ENCODE peak calls at places on chromosomes 5 and 9, in ten cellular contexts. One of them, this sample, is unnamed.

GRCh38 chr9:16318516-16319060 is 551.9 kb downstream of the BNC2 start:
- DNase-seq in sigmoid colon: peak
- DNase-seq in fibroblast of lung: no peak
- DNase-seq in osteocyte: no peak
- DNase-seq in D721Med: no peak
- DNase-seq in astrocyte: no peak
- DNase-seq in omental fat pad: no peak
- DNase-seq in esophagus squamous epithelium: no peak
- DNase-seq in progenitor cell of endocrine pancreas: no peak
- DNase-seq in AG10803: no peak
- DNase-seq in this sample: no peak

GRCh38 chr5:88834499-88834898 is 48.5 kb downstream of the MEF2C start:
- DNase-seq in osteocyte: no peak
- DNase-seq in D721Med: no peak
- DNase-seq in astrocyte: no peak
- DNase-seq in omental fat pad: no peak
- DNase-seq in progenitor cell of endocrine pancreas: no peak
- DNase-seq in AG10803: no peak
- DNase-seq in sigmoid colon: no peak
- DNase-seq in esophagus squamous epithelium: no peak
- DNase-seq in fibroblast of lung: no peak
- DNase-seq in this sample: no peak

GRCh38 chr5:107670028-107670926 is 460 bp downstream of the EFNA5 start:
- DNase-seq in D721Med: no peak
- DNase-seq in fibroblast of lung: peak
- DNase-seq in omental fat pad: no peak
- DNase-seq in sigmoid colon: peak
- DNase-seq in progenitor cell of endocrine pancreas: peak
- DNase-seq in esophagus squamous epithelium: no peak
- DNase-seq in astrocyte: peak
- DNase-seq in AG10803: no peak
- DNase-seq in osteocyte: no peak
- DNase-seq in this sample: no peak

GRCh38 chr9:134231330-134231745 is 67.0 kb upstream of the RNU6ATAC start:
- DNase-seq in esophagus squamous epithelium: no peak
- DNase-seq in osteocyte: no peak
- DNase-seq in sigmoid colon: peak
- DNase-seq in fibroblast of lung: no peak
- DNase-seq in omental fat pad: no peak
- DNase-seq in progenitor cell of endocrine pancreas: no peak
- DNase-seq in D721Med: no peak
- DNase-seq in astrocyte: no peak
- DNase-seq in AG10803: no peak
- DNase-seq in this sample: no peak

GRCh38 chr9:97514531-97514930 is 13.1 kb downstream of the TMOD1 start:
- DNase-seq in astrocyte: no peak
- DNase-seq in D721Med: no peak
- DNase-seq in esophagus squamous epithelium: no peak
- DNase-seq in fibroblast of lung: no peak
- DNase-seq in AG10803: no peak
- DNase-seq in sigmoid colon: no peak
- DNase-seq in osteocyte: no peak
- DNase-seq in progenitor cell of endocrine pancreas: no peak
- DNase-seq in omental fat pad: no peak
- DNase-seq in this sample: no peak

GRCh38 chr5:177968661-177969211 is 27.3 kb downstream of the PROP1 start:
- DNase-seq in fibroblast of lung: no peak
- DNase-seq in progenitor cell of endocrine pancreas: no peak
- DNase-seq in osteocyte: peak
- DNase-seq in omental fat pad: no peak
- DNase-seq in sigmoid colon: no peak
- DNase-seq in astrocyte: no peak
- DNase-seq in D721Med: no peak
- DNase-seq in AG10803: no peak
- DNase-seq in esophagus squamous epithelium: no peak
- DNase-seq in this sample: no peak

GRCh38 chr9:116924462-116925110 is 237.5 kb downstream of the TRIM32 start:
- DNase-seq in D721Med: no peak
- DNase-seq in osteocyte: no peak
- DNase-seq in omental fat pad: no peak
- DNase-seq in fibroblast of lung: no peak
- DNase-seq in sigmoid colon: no peak
- DNase-seq in AG10803: no peak
- DNase-seq in esophagus squamous epithelium: no peak
- DNase-seq in astrocyte: no peak
- DNase-seq in progenitor cell of endocrine pancreas: no peak
- DNase-seq in this sample: no peak

GRCh38 chr5:116320486-116320885 is 235.7 kb downstream of the COMMD10 start:
- DNase-seq in D721Med: no peak
- DNase-seq in osteocyte: no peak
- DNase-seq in progenitor cell of endocrine pancreas: no peak
- DNase-seq in omental fat pad: no peak
- DNase-seq in esophagus squamous epithelium: no peak
- DNase-seq in fibroblast of lung: peak
- DNase-seq in sigmoid colon: no peak
- DNase-seq in astrocyte: peak
- DNase-seq in AG10803: no peak
- DNase-seq in this sample: no peak

GRCh38 chr9:15524845-15525455 is 14.2 kb upstream of the PSIP1 start:
- DNase-seq in fibroblast of lung: no peak
- DNase-seq in astrocyte: no peak
- DNase-seq in AG10803: no peak
- DNase-seq in sigmoid colon: no peak
- DNase-seq in progenitor cell of endocrine pancreas: no peak
- DNase-seq in omental fat pad: no peak
- DNase-seq in D721Med: no peak
- DNase-seq in esophagus squamous epithelium: no peak
- DNase-seq in osteocyte: no peak
- DNase-seq in this sample: no peak

GRCh38 chr5:42721484-42721883 is 35.1 kb upstream of the CCDC152 start:
- DNase-seq in sigmoid colon: no peak
- DNase-seq in omental fat pad: no peak
- DNase-seq in progenitor cell of endocrine pancreas: no peak
- DNase-seq in AG10803: peak
- DNase-seq in fibroblast of lung: peak
- DNase-seq in esophagus squamous epithelium: no peak
- DNase-seq in osteocyte: no peak
- DNase-seq in D721Med: no peak
- DNase-seq in astrocyte: peak
- DNase-seq in this sample: no peak

GRCh38 chr5:171595801-171596231 is 176.4 kb downstream of the FGF18 start:
- DNase-seq in osteocyte: peak
- DNase-seq in progenitor cell of endocrine pancreas: no peak
- DNase-seq in omental fat pad: no peak
- DNase-seq in sigmoid colon: no peak
- DNase-seq in fibroblast of lung: peak
- DNase-seq in D721Med: no peak
- DNase-seq in astrocyte: peak
- DNase-seq in esophagus squamous epithelium: no peak
- DNase-seq in AG10803: peak
- DNase-seq in this sample: peak

GRCh38 chr9:104855837-104856236 is 72.1 kb downstream of the ABCA1 start:
- DNase-seq in esophagus squamous epithelium: no peak
- DNase-seq in omental fat pad: no peak
- DNase-seq in astrocyte: no peak
- DNase-seq in osteocyte: no peak
- DNase-seq in AG10803: no peak
- DNase-seq in progenitor cell of endocrine pancreas: no peak
- DNase-seq in sigmoid colon: no peak
- DNase-seq in fibroblast of lung: no peak
- DNase-seq in D721Med: no peak
- DNase-seq in this sample: no peak

GRCh38 chr5:168056499-168057182 is 234.8 kb upstream of the WWC1 start:
- DNase-seq in AG10803: no peak
- DNase-seq in omental fat pad: no peak
- DNase-seq in progenitor cell of endocrine pancreas: no peak
- DNase-seq in fibroblast of lung: no peak
- DNase-seq in D721Med: no peak
- DNase-seq in sigmoid colon: no peak
- DNase-seq in astrocyte: no peak
- DNase-seq in esophagus squamous epithelium: no peak
- DNase-seq in osteocyte: no peak
- DNase-seq in this sample: no peak

GRCh38 chr5:76561959-76562358 is 61.2 kb downstream of the F2RL2 start:
- DNase-seq in progenitor cell of endocrine pancreas: no peak
- DNase-seq in fibroblast of lung: no peak
- DNase-seq in sigmoid colon: no peak
- DNase-seq in osteocyte: no peak
- DNase-seq in astrocyte: no peak
- DNase-seq in D721Med: no peak
- DNase-seq in AG10803: no peak
- DNase-seq in esophagus squamous epithelium: no peak
- DNase-seq in omental fat pad: no peak
- DNase-seq in this sample: no peak

GRCh38 chr5:99032234-99033013 is 103.6 kb upstream of the CHD1 start:
- DNase-seq in astrocyte: peak
- DNase-seq in esophagus squamous epithelium: no peak
- DNase-seq in AG10803: peak
- DNase-seq in fibroblast of lung: peak
- DNase-seq in omental fat pad: no peak
- DNase-seq in sigmoid colon: no peak
- DNase-seq in osteocyte: no peak
- DNase-seq in progenitor cell of endocrine pancreas: no peak
- DNase-seq in D721Med: no peak
- DNase-seq in this sample: peak

GRCh38 chr9:88835038-88835466 is 156.2 kb upstream of the S1PR3 start:
- DNase-seq in D721Med: no peak
- DNase-seq in astrocyte: peak
- DNase-seq in esophagus squamous epithelium: no peak
- DNase-seq in osteocyte: no peak
- DNase-seq in progenitor cell of endocrine pancreas: no peak
- DNase-seq in sigmoid colon: no peak
- DNase-seq in omental fat pad: no peak
- DNase-seq in AG10803: peak
- DNase-seq in fibroblast of lung: peak
- DNase-seq in this sample: peak

GRCh38 chr5:175131432-175131831 is 312.6 kb downstream of the DRD1 start:
- DNase-seq in astrocyte: no peak
- DNase-seq in sigmoid colon: no peak
- DNase-seq in esophagus squamous epithelium: no peak
- DNase-seq in omental fat pad: no peak
- DNase-seq in D721Med: no peak
- DNase-seq in progenitor cell of endocrine pancreas: no peak
- DNase-seq in AG10803: no peak
- DNase-seq in fibroblast of lung: no peak
- DNase-seq in osteocyte: no peak
- DNase-seq in this sample: no peak

GRCh38 chr5:8908055-8908683 is 637.7 kb downstream of the SEMA5A start:
- DNase-seq in AG10803: no peak
- DNase-seq in omental fat pad: no peak
- DNase-seq in D721Med: no peak
- DNase-seq in sigmoid colon: no peak
- DNase-seq in progenitor cell of endocrine pancreas: peak
- DNase-seq in fibroblast of lung: peak
- DNase-seq in astrocyte: peak
- DNase-seq in esophagus squamous epithelium: no peak
- DNase-seq in osteocyte: no peak
- DNase-seq in this sample: peak
- TF ChIP-seq CTCF in AG10803: peak
- TF ChIP-seq CTCF in omental fat pad: no peak
- TF ChIP-seq CTCF in D721Med: peak
- TF ChIP-seq CTCF in sigmoid colon: peak
- TF ChIP-seq CTCF in progenitor cell of endocrine pancreas: peak
- TF ChIP-seq CTCF in fibroblast of lung: peak
- TF ChIP-seq CTCF in astrocyte: peak
- TF ChIP-seq CTCF in esophagus squamous epithelium: peak
- TF ChIP-seq CTCF in osteocyte: peak
- TF ChIP-seq CTCF in this sample: peak

GRCh38 chr5:134917070-134917831 is 12.3 kb downstream of the PCBD2 start:
- DNase-seq in osteocyte: no peak
- DNase-seq in fibroblast of lung: no peak
- DNase-seq in D721Med: no peak
- DNase-seq in AG10803: no peak
- DNase-seq in esophagus squamous epithelium: no peak
- DNase-seq in progenitor cell of endocrine pancreas: no peak
- DNase-seq in sigmoid colon: no peak
- DNase-seq in omental fat pad: no peak
- DNase-seq in astrocyte: no peak
- DNase-seq in this sample: no peak
- TF ChIP-seq CTCF in osteocyte: peak
- TF ChIP-seq CTCF in fibroblast of lung: no peak
- TF ChIP-seq CTCF in D721Med: no peak
- TF ChIP-seq CTCF in AG10803: no peak
- TF ChIP-seq CTCF in esophagus squamous epithelium: peak
- TF ChIP-seq CTCF in progenitor cell of endocrine pancreas: peak
- TF ChIP-seq CTCF in sigmoid colon: peak
- TF ChIP-seq CTCF in omental fat pad: no peak
- TF ChIP-seq CTCF in astrocyte: no peak
- TF ChIP-seq CTCF in this sample: peak

GRCh38 chr5:28770307-28770706 is 1731.9 kb upstream of the CDH9 start:
- DNase-seq in fibroblast of lung: no peak
- DNase-seq in astrocyte: no peak
- DNase-seq in sigmoid colon: no peak
- DNase-seq in esophagus squamous epithelium: no peak
- DNase-seq in D721Med: no peak
- DNase-seq in AG10803: no peak
- DNase-seq in progenitor cell of endocrine pancreas: no peak
- DNase-seq in osteocyte: no peak
- DNase-seq in omental fat pad: no peak
- DNase-seq in this sample: no peak

DNA sequence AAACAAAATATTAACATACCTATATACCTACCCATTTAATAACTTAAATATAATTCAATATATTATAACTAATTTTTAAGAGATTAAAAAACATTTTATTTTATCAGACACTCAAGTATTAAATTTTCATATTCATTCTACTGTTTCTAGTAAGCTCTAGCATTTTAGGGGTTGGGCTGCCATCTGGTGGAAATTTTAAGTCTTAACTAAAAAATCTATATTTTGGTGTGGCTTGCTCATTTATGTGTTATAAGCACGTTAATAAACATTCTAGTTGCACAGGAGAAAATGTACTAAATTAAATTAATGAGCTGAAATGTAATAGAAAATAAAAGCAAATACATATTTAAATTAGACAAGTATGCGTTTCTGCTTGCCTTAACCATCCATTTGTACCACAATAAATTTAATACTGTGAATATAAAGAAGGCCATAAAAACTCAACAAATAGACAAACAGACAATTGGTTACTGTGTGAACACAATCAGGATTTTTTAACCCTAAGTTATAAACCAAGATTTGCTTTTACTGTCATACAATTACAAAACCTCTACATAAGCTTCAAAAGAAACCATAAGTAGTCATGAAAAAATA is 1728.3 kb upstream of the CDH9 start:
- DNase-seq in esophagus squamous epithelium: no peak
- DNase-seq in sigmoid colon: no peak
- DNase-seq in D721Med: no peak
- DNase-seq in fibroblast of lung: peak
- DNase-seq in progenitor cell of endocrine pancreas: no peak
- DNase-seq in AG10803: peak
- DNase-seq in osteocyte: no peak
- DNase-seq in omental fat pad: no peak
- DNase-seq in astrocyte: peak
- DNase-seq in this sample: peak
- TF ChIP-seq CTCF in esophagus squamous epithelium: no peak
- TF ChIP-seq CTCF in sigmoid colon: peak
- TF ChIP-seq CTCF in D721Med: peak
- TF ChIP-seq CTCF in fibroblast of lung: no peak
- TF ChIP-seq CTCF in progenitor cell of endocrine pancreas: peak
- TF ChIP-seq CTCF in AG10803: peak
- TF ChIP-seq CTCF in osteocyte: peak
- TF ChIP-seq CTCF in omental fat pad: no peak
- TF ChIP-seq CTCF in astrocyte: peak
- TF ChIP-seq CTCF in this sample: peak

GRCh38 chr9:132268725-132269352 is 85.9 kb downstream of the SETX start:
- DNase-seq in progenitor cell of endocrine pancreas: peak
- DNase-seq in astrocyte: peak
- DNase-seq in D721Med: no peak
- DNase-seq in sigmoid colon: peak
- DNase-seq in omental fat pad: peak
- DNase-seq in esophagus squamous epithelium: no peak
- DNase-seq in AG10803: peak
- DNase-seq in fibroblast of lung: peak
- DNase-seq in osteocyte: no peak
- DNase-seq in this sample: peak
- TF ChIP-seq CTCF in progenitor cell of endocrine pancreas: peak
- TF ChIP-seq CTCF in astrocyte: peak
- TF ChIP-seq CTCF in D721Med: peak
- TF ChIP-seq CTCF in sigmoid colon: peak
- TF ChIP-seq CTCF in omental fat pad: no peak
- TF ChIP-seq CTCF in esophagus squamous epithelium: peak
- TF ChIP-seq CTCF in AG10803: peak
- TF ChIP-seq CTCF in fibroblast of lung: peak
- TF ChIP-seq CTCF in osteocyte: peak
- TF ChIP-seq CTCF in this sample: peak